ENCODE peak calls at places on chromosome 1, in four cellular contexts. D is effector memory CD4-positive, alpha-beta T cell; Q is neural progenitor cell; B is CD4-positive, CD25-positive, alpha-beta regulatory T cell. R is an unnamed sample. For H3K4me1 and H3K36me3, the result is how much of the 10 kb centered on the place peaks cover.

GRCh38 chr1:36014722-36015220 is 69.1 kb upstream of the TEKT2 start:
- DNase-seq in B (no peak), Q (no peak), D (no peak), R (no peak)

GRCh38 chr1:212792396-212792908 is 758 bp downstream of the TATDN3 start:
- DNase-seq in D (no peak), B (no peak), Q (no peak), R (no peak)

GRCh38 chr1:117541003-117541402 is 64.8 kb upstream of the TENT5C start:
- DNase-seq in Q (no peak), B (no peak), D (no peak), R (no peak)

GRCh38 chr1:8373547-8374270 is 55.8 kb downstream of the SLC45A1 start:
- DNase-seq in B (no peak), D (no peak), Q (peak), R (no peak)

GRCh38 chr1:8625981-8626898 is 191.2 kb downstream of the RERE start:
- DNase-seq in B (no peak), Q (no peak), D (no peak), R (no peak)

GRCh38 chr1:153485880-153486279 is 25.4 kb upstream of the S100A7 start:
- DNase-seq in D (no peak), Q (no peak), B (no peak), R (no peak)

GRCh38 chr1:180698580-180698979 is 66.8 kb downstream of the XPR1 start:
- DNase-seq in Q (no peak), D (no peak), B (no peak), R (no peak)

GRCh38 chr1:32749726-32750224 is 47.2 kb upstream of the SYNC start:
- DNase-seq in D (no peak), Q (no peak), B (no peak), R (no peak)

GRCh38 chr1:160971618-160972056 is 17.0 kb upstream of the ITLN2 start:
- DNase-seq in Q (peak), B (no peak), D (no peak), R (no peak)

GRCh38 chr1:115980998-115981993 is 5.0 kb downstream of the SLC22A15 start:
- DNase-seq in Q (peak), D (no peak), B (no peak), R (peak)

GRCh38 chr1:158286966-158287365 is 2.8 kb upstream of the CD1C start:
- DNase-seq in Q (no peak), B (no peak), D (no peak), R (no peak)

GRCh38 chr1:58755468-58755872 is 28.4 kb downstream of the JUN start:
- DNase-seq in Q (no peak), B (no peak), D (peak), R (peak)

GRCh38 chr1:30418426-30419245 is 304.7 kb downstream of the MATN1 start:
- DNase-seq in Q (no peak), D (no peak), B (no peak), R (peak)

GRCh38 chr1:226355016-226355415 is 46.1 kb upstream of the LIN9 start:
- DNase-seq in B (no peak), Q (no peak), D (no peak), R (no peak)

GRCh38 chr1:225677350-225678124 is 24.6 kb upstream of the ENAH start:
- DNase-seq in D (no peak), Q (peak), B (no peak), R (no peak)

GRCh38 chr1:37732111-37732780 is 32.7 kb downstream of the EPHA10 start:
- DNase-seq in D (no peak), B (no peak), Q (no peak), R (no peak)

DNA sequence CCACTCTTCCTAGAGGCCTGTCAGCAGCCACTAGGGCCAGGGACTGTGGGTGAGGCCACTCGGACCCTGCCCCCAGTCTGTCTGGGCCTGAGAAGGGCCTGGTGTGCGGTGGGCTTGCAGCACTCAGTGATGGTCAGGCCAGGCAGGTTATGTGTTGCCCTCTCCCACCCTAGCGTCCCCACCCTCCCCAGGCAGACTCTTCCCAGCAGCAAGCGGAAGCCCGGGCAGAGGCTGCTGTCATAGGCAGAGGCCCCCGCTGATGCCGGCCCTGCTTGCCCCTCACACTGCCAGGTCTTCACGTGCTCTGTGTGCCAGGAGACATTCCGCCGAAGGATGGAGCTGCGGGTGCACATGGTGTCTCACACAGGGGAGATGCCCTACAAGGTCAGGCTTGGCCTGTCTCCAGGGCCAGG is 6.6 kb downstream of the ZBTB48 start:
- DNase-seq in B (no peak), D (no peak), Q (no peak), R (no peak)
- H3K4me1 ChIP-seq in B (under half), D (under half), Q (under half), R (under half)

GRCh38 chr1:231707407-231707806 is 80.8 kb downstream of the DISC1 start:
- DNase-seq in D (no peak), B (no peak), Q (no peak), R (no peak)

GRCh38 chr1:231702804-231703203 is 76.2 kb downstream of the DISC1 start:
- DNase-seq in Q (no peak), B (no peak), D (no peak), R (no peak)

GRCh38 chr1:231705860-231706553 is 79.4 kb downstream of the DISC1 start:
- DNase-seq in Q (no peak), B (no peak), D (no peak), R (no peak)

DNA sequence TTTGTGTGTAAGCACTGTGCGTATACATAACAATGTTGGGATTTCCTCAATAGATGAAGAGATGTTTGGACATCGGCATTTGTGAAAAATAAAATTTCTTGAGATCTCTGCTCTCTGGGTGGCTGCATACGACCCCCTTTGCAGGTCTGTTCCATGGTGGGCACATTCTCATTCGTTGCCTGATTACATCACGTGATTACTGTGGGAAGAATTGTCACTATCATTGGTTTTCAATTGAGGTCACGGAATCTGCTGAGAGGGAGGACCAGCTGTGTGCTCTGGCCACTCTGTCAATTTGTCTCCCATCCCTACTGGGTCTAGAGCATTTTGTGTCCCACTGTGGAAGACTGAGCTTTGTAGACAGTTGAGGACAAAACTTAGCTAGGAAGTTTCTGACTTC is 81.8 kb downstream of the DISC1 start:
- DNase-seq in Q (no peak), B (no peak), D (no peak), R (no peak)
- H3K36me3 ChIP-seq in Q (under half), B (under half), D (under half), R (under half)

GRCh38 chr1:25544243-25544764 is 898 bp downstream of the LDLRAP1 start:
- DNase-seq in D (no peak), Q (no peak), B (no peak), R (peak)

GRCh38 chr1:25545767-25546166 is 2.4 kb downstream of the LDLRAP1 start:
- DNase-seq in B (no peak), Q (no peak), D (no peak), R (no peak)

GRCh38 chr1:25548601-25549000 is 5.2 kb downstream of the LDLRAP1 start:
- DNase-seq in Q (no peak), D (no peak), B (no peak), R (no peak)

GRCh38 chr1:25544819-25545218 is 1.4 kb downstream of the LDLRAP1 start:
- DNase-seq in Q (no peak), D (no peak), B (no peak), R (no peak)

GRCh38 chr1:25546193-25546592 is 2.8 kb downstream of the LDLRAP1 start:
- DNase-seq in B (no peak), Q (no peak), D (no peak), R (no peak)
- H3K4me1 ChIP-seq in B (half or more), Q (under half), D (half or more), R (half or more)

DNA sequence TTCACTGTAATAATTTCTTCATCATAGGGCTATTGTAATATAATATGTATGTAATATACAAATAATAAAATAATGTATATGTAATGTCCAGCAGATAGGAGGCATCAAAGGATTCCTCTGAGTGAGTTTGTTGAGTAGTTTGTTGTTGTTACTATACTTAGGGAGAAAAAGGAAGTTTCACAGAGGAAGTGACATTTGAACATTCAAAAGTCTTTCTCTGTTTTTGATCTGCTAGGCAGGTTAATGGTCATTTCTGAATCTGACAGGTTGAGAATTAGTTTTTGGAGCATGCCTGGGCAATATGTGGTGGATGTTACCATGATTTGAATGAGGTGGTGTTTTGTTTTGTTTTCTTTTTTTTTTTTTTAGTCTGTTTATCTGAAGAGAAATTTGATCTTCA is 102.1 kb downstream of the NRDC start:
- DNase-seq in D (no peak), Q (no peak), B (no peak), R (no peak)
- H3K36me3 ChIP-seq in D (under half), Q (under half), B (under half), R (under half)